ENCODE peak calls at places on chromosomes 12 and 14, in nine cellular contexts. T is tibial nerve; B is MCF 10A; Q is progenitor cell of endocrine pancreas; V is HFF-Myc; C is activated naive CD4-positive, alpha-beta T cell treated with anti-CD3 and anti-CD28 coated beads for 36 hours; U is AG08395; H is endothelial cell; I is right cardiac atrium. R is an unnamed sample.

GRCh38 chr14:78157855-78158436 is 12.2 kb upstream of the NRXN3 start:
- DNase-seq in T (no peak), C (peak), Q (peak), B (peak), I (peak), U (no peak), V (no peak), H (peak), R (no peak)

GRCh38 chr12:124328116-124328515 is 33.2 kb downstream of the RFLNA start:
- DNase-seq in U (no peak), B (no peak), C (no peak), I (peak), Q (no peak), H (no peak), V (no peak), T (no peak), R (no peak)

GRCh38 chr14:59333668-59334067 is 131.5 kb downstream of the GPR135 start:
- DNase-seq in Q (no peak), B (peak), C (no peak), U (peak), I (no peak), T (peak), H (no peak), V (peak), R (no peak)

GRCh38 chr12:93109794-93110203 is 180.7 kb upstream of the EEA1 start:
- DNase-seq in V (no peak), T (no peak), I (no peak), B (no peak), H (no peak), C (peak), Q (no peak), U (no peak), R (no peak)

GRCh38 chr12:212799-213526 is 994 bp downstream of the SLC6A12 start:
- DNase-seq in B (no peak), V (no peak), U (no peak), C (no peak), T (peak), H (no peak), Q (no peak), I (peak), R (no peak)

GRCh38 chr14:105689722-105690121 is 163.3 kb downstream of the TMEM121 start:
- DNase-seq in T (no peak), I (no peak), V (no peak), U (no peak), C (no peak), B (no peak), H (no peak), Q (no peak), R (no peak)

GRCh38 chr14:104536942-104537612 is 42.5 kb upstream of the C14orf180 start:
- DNase-seq in U (peak), B (peak), I (no peak), Q (no peak), V (peak), T (no peak), H (no peak), C (no peak), R (no peak)

GRCh38 chr14:102251161-102251560 is 53.8 kb downstream of the MOK start:
- DNase-seq in U (no peak), H (no peak), T (no peak), I (no peak), C (no peak), V (no peak), B (no peak), Q (no peak), R (peak)

GRCh38 chr14:88481794-88482193 is 73.0 kb downstream of the PTPN21 start:
- DNase-seq in V (no peak), U (no peak), H (no peak), T (no peak), Q (no peak), B (no peak), I (no peak), C (no peak), R (no peak)

GRCh38 chr12:30269491-30269890 is 426.2 kb downstream of the IPO8 start:
- DNase-seq in Q (no peak), U (no peak), V (no peak), I (no peak), H (no peak), B (no peak), C (no peak), T (no peak), R (no peak)

GRCh38 chr14:50063876-50064420 is 52.4 kb downstream of the VCPKMT start:
- DNase-seq in I (no peak), V (no peak), T (no peak), U (no peak), C (no peak), Q (no peak), B (no peak), H (no peak), R (no peak)

GRCh38 chr12:124752437-124753229 is 111.0 kb downstream of the SCARB1 start:
- DNase-seq in T (no peak), C (no peak), B (peak), I (peak), V (no peak), Q (no peak), U (peak), H (no peak), R (no peak)

GRCh38 chr14:72619881-72620280 is 274.0 kb downstream of the DPF3 start:
- DNase-seq in T (no peak), H (no peak), Q (peak), C (no peak), I (no peak), V (no peak), U (no peak), B (no peak), R (no peak)

GRCh38 chr14:34981743-34982420 is 910 bp upstream of the SRP54 start:
- DNase-seq in Q (no peak), I (peak), V (no peak), B (peak), H (peak), T (peak), C (peak), U (no peak), R (no peak)

GRCh38 chr14:66078031-66078430 is 408.1 kb upstream of the CCDC196 start:
- DNase-seq in U (no peak), Q (no peak), V (no peak), T (no peak), C (no peak), I (no peak), B (peak), H (no peak), R (no peak)

GRCh38 chr12:90015228-90015627 is 306.6 kb upstream of the ATP2B1 start:
- DNase-seq in C (no peak), I (no peak), T (no peak), V (no peak), U (peak), B (peak), H (no peak), Q (no peak), R (no peak)

GRCh38 chr12:32494676-32495075 is 95.3 kb downstream of the FGD4 start:
- DNase-seq in V (no peak), T (no peak), U (no peak), H (no peak), C (peak), Q (no peak), I (no peak), B (peak), R (no peak)

GRCh38 chr12:88556213-88556612 is 24.1 kb downstream of the KITLG start:
- DNase-seq in I (no peak), T (no peak), C (no peak), B (no peak), V (no peak), U (no peak), H (no peak), Q (no peak), R (no peak)

GRCh38 chr12:27493260-27493935 is 30.6 kb upstream of the PPFIBP1 start:
- DNase-seq in T (no peak), I (no peak), U (no peak), C (no peak), Q (no peak), B (no peak), H (no peak), V (no peak), R (no peak)

GRCh38 chr12:62517887-62518286 is 51.3 kb downstream of the MON2 start:
- DNase-seq in T (no peak), V (no peak), U (no peak), B (no peak), Q (no peak), H (no peak), I (no peak), C (no peak), R (no peak)

GRCh38 chr14:76307786-76308780 is 67.9 kb upstream of the ESRRB start:
- DNase-seq in C (no peak), Q (no peak), U (no peak), B (peak), T (no peak), H (no peak), I (no peak), V (no peak), R (peak)

GRCh38 chr14:96799489-96800056 is 2.4 kb downstream of the VRK1 start:
- DNase-seq in C (no peak), V (no peak), B (no peak), I (no peak), Q (no peak), H (no peak), U (no peak), T (no peak), R (no peak)

GRCh38 chr12:105245291-105245690 is 9.3 kb upstream of the APPL2 start:
- DNase-seq in Q (no peak), U (no peak), C (no peak), B (no peak), T (no peak), I (no peak), V (no peak), H (no peak), R (no peak)

GRCh38 chr14:75636100-75636692 is 24.5 kb downstream of the ERG28 start:
- DNase-seq in T (no peak), U (peak), H (no peak), V (no peak), I (no peak), Q (no peak), C (no peak), B (no peak), R (no peak)

GRCh38 chr14:91171291-91171690 is 57.4 kb downstream of the DGLUCY start:
- DNase-seq in I (peak), H (no peak), T (no peak), U (no peak), B (no peak), C (no peak), Q (no peak), V (no peak), R (no peak)

GRCh38 chr14:55949708-55950107 is 168.5 kb upstream of the PELI2 start:
- DNase-seq in T (no peak), C (no peak), B (no peak), I (no peak), H (no peak), U (no peak), V (no peak), Q (no peak), R (no peak)

GRCh38 chr14:75989134-75989533 is 3.6 kb downstream of the IFT43 start:
- DNase-seq in T (peak), V (no peak), U (peak), B (peak), H (no peak), Q (no peak), I (no peak), C (no peak), R (no peak)

GRCh38 chr12:121678721-121679300 is 9.4 kb upstream of the MORN3 start:
- DNase-seq in U (no peak), C (no peak), H (no peak), B (no peak), T (no peak), V (no peak), Q (no peak), I (no peak), R (no peak)

GRCh38 chr14:75459791-75460190 is 32.0 kb downstream of the JDP2 start:
- DNase-seq in I (no peak), C (no peak), Q (no peak), T (no peak), U (no peak), B (no peak), H (no peak), V (no peak), R (no peak)

GRCh38 chr12:75641031-75641780 is 129.8 kb upstream of the KRR1 start:
- DNase-seq in U (peak), I (no peak), C (peak), Q (no peak), T (no peak), B (peak), H (no peak), V (peak), R (no peak)

GRCh38 chr12:110744176-110744575 is 1.5 kb upstream of the PPP1CC start:
- DNase-seq in U (peak), H (no peak), T (peak), V (no peak), C (no peak), I (peak), B (peak), Q (no peak), R (no peak)

GRCh38 chr14:59566725-59567124 is 9.9 kb downstream of the CCDC175 start:
- DNase-seq in T (no peak), U (no peak), B (peak), H (no peak), C (no peak), Q (no peak), V (no peak), I (no peak), R (no peak)

GRCh38 chr14:45089813-45090212 is 5.9 kb downstream of the PRPF39 start:
- DNase-seq in V (no peak), T (no peak), U (peak), I (no peak), B (peak), C (peak), H (no peak), Q (no peak), R (no peak)

GRCh38 chr12:108367436-108367835 is 28.3 kb upstream of the CMKLR1 start:
- DNase-seq in T (peak), U (peak), C (no peak), I (no peak), V (no peak), Q (no peak), H (no peak), B (peak), R (peak)

GRCh38 chr12:47989023-47989417 is 15.3 kb downstream of the COL2A1 start:
- DNase-seq in Q (no peak), H (no peak), V (no peak), B (no peak), C (no peak), T (no peak), I (no peak), U (no peak), R (peak)

GRCh38 chr14:61611880-61612630 is 83.3 kb upstream of the HIF1A start:
- DNase-seq in C (no peak), I (no peak), U (no peak), Q (no peak), H (no peak), T (no peak), V (no peak), B (no peak), R (no peak)

GRCh38 chr12:107514887-107515445 is 170.6 kb upstream of the PWP1 start:
- DNase-seq in I (no peak), T (peak), C (no peak), V (no peak), Q (no peak), U (peak), H (no peak), B (peak), R (no peak)

GRCh38 chr14:72889366-72889765 is 4.5 kb downstream of the DPF3 start:
- DNase-seq in C (no peak), I (no peak), U (no peak), V (no peak), T (no peak), B (no peak), Q (no peak), H (no peak), R (no peak)

GRCh38 chr12:69330475-69331473 is 17.4 kb upstream of the LYZ start:
- DNase-seq in C (peak), I (peak), H (peak), Q (no peak), T (no peak), U (no peak), B (peak), V (no peak), R (no peak)

GRCh38 chr14:32662234-32662633 is 276.4 kb upstream of the NPAS3 start:
- DNase-seq in I (no peak), H (no peak), Q (no peak), U (peak), B (peak), V (no peak), C (no peak), T (no peak), R (no peak)